ENCODE peak calls at places on chromosomes 4 and X, in eight cellular contexts. T, E, N, Q, F, G, V and H are unnamed samples.

GRCh38 chr4:167021545-167022155 is 212.6 kb downstream of the SPOCK3 start:
- DNase-seq in N (peak; percentile 59), V (peak; percentile 67), E (peak; percentile 94), G (peak; percentile 77), F (peak; percentile 39), Q (peak; percentile 16), T (peak; percentile 62), H (no peak)

GRCh38 chr4:109078724-109079123 is 223.7 kb downstream of the COL25A1 start:
- DNase-seq in N (peak; percentile 56), G (no peak), T (no peak), Q (no peak), E (peak; percentile 29), V (peak; percentile 85), F (no peak), H (no peak)

GRCh38 chrX:142089193-142089592 is 115.9 kb downstream of the MAGEC2 start:
- DNase-seq in G (no peak), N (peak; percentile 20), F (peak; percentile 10), T (no peak), E (peak; percentile 46), V (peak; percentile 8), Q (no peak), H (no peak)

GRCh38 chr4:86778169-86778568 is 71.0 kb downstream of the SLC10A6 start:
- DNase-seq in V (no peak), F (peak; percentile 56), N (no peak), T (no peak), E (peak; percentile 14), Q (no peak), G (no peak), H (no peak)

GRCh38 chrX:9948406-9948805 is 18.8 kb upstream of the CLDN34 start:
- DNase-seq in F (no peak), G (no peak), V (no peak), E (no peak), Q (no peak), N (no peak), T (no peak), H (no peak)

GRCh38 chr4:106809083-106809482 is 227.0 kb downstream of the DKK2 start:
- DNase-seq in F (peak; percentile 16), G (no peak), E (peak; percentile 38), V (peak; percentile 64), N (peak; percentile 65), T (no peak), Q (no peak), H (no peak)

GRCh38 chr4:26372525-26373172 is 51.8 kb downstream of the RBPJ start:
- DNase-seq in T (no peak), E (peak; percentile 56), N (peak; percentile 71), F (peak; percentile 19), Q (no peak), G (no peak), V (peak; percentile 82), H (peak; percentile 28)

GRCh38 chrX:38916801-38917200 is 115.5 kb downstream of the MID1IP1 start:
- DNase-seq in E (no peak), N (no peak), F (no peak), Q (no peak), G (no peak), V (no peak), T (no peak), H (no peak)

GRCh38 chr4:73434311-73434710 is 1.7 kb upstream of the AFP start:
- DNase-seq in E (peak; percentile 20), V (peak; percentile 24), G (no peak), N (no peak), Q (no peak), F (peak; percentile 17), T (no peak), H (no peak)

GRCh38 chr4:83340692-83341343 is 6.2 kb upstream of the HPSE start:
- DNase-seq in N (no peak), G (no peak), T (no peak), Q (no peak), V (no peak), F (no peak), E (no peak), H (no peak)

GRCh38 chr4:1347410-1347864 is 429 bp downstream of the UVSSA start:
- DNase-seq in G (peak; percentile 88), T (peak; percentile 86), E (peak; percentile 45), V (peak; percentile 89), F (peak; percentile 64), N (peak; percentile 81), Q (peak; percentile 21), H (peak; percentile 46)

GRCh38 chrX:145816607-145817298 is 876 bp upstream of the SLITRK2 start:
- DNase-seq in V (no peak), N (no peak), E (peak; percentile 33), Q (no peak), F (no peak), G (no peak), T (no peak), H (no peak)

GRCh38 chr4:132003593-132003992 is 1145.5 kb upstream of the PCDH10 start:
- DNase-seq in F (peak; percentile 6), G (no peak), V (no peak), E (no peak), Q (no peak), N (no peak), T (no peak), H (no peak)

GRCh38 chrX:134669378-134670098 is 11.3 kb upstream of the PLAC1 start:
- DNase-seq in N (peak; percentile 94), V (peak; percentile 92), T (peak; percentile 32), G (no peak), E (no peak), Q (no peak), F (no peak), H (no peak)

GRCh38 chr4:127936974-127937373 is 28.0 kb downstream of the MFSD8 start:
- DNase-seq in G (no peak), V (peak; percentile 14), E (no peak), Q (no peak), N (peak; percentile 54), F (no peak), T (no peak), H (no peak)

GRCh38 chr4:153538408-153539057 is 72.4 kb downstream of the TMEM131L start:
- DNase-seq in V (peak; percentile 35), E (peak; percentile 40), G (peak; percentile 52), Q (no peak), T (no peak), F (no peak), N (peak; percentile 15), H (no peak)

GRCh38 chrX:40646489-40647306 is 663 bp downstream of the CXorf38 start:
- DNase-seq in T (peak; percentile 66), E (no peak), V (peak; percentile 43), Q (no peak), F (peak; percentile 35), N (peak; percentile 33), G (peak; percentile 56), H (no peak)

GRCh38 chr4:150782921-150783320 is 201.0 kb downstream of the MAB21L2 start:
- DNase-seq in E (peak; percentile 11), G (no peak), N (no peak), T (no peak), V (no peak), F (no peak), Q (no peak), H (no peak)

GRCh38 chrX:153766098-153766817 is 2.2 kb downstream of the PLXNB3 start:
- DNase-seq in T (peak; percentile 30), F (no peak), N (peak; percentile 80), E (peak; percentile 71), V (peak; percentile 66), G (peak; percentile 25), Q (peak; percentile 12), H (no peak)

GRCh38 chrX:65677954-65678469 is 10.6 kb downstream of the MSN start:
- DNase-seq in V (peak; percentile 93), E (no peak), G (no peak), T (no peak), Q (no peak), N (peak; percentile 89), F (no peak), H (no peak)

GRCh38 chr4:76453232-76453631 is 18.2 kb downstream of the SHROOM3 start:
- DNase-seq in N (no peak), F (no peak), G (no peak), Q (no peak), E (no peak), V (no peak), T (no peak), H (no peak)